ENCODE peak calls at places on chromosomes 1 and 21, in six cellular contexts. F, C, K, N, D and X are unnamed samples.
A peak's percentile ranks its signal among the peaks of the same experiment; 100 is the strongest.

GRCh38 chr21:37155216-37155615 is 82.2 kb downstream of the TTC3 start:
- DNase-seq in D (peak; percentile 20), N (no peak), C (no peak), F (no peak), K (no peak), X (no peak)

GRCh38 chr1:147214842-147215539 is 10.1 kb downstream of the FMO5 start:
- DNase-seq in C (no peak), K (no peak), F (no peak), D (no peak), N (no peak), X (no peak)

GRCh38 chr1:227885648-227886502 is 61.9 kb downstream of the WNT9A start:
- DNase-seq in N (peak; percentile 45), F (peak; percentile 88), C (peak; percentile 33), D (peak; percentile 29), K (peak; percentile 84), X (peak; percentile 99)

GRCh38 chr1:244730153-244730933 is 77.4 kb downstream of the DESI2 start:
- DNase-seq in K (peak; percentile 63), N (peak; percentile 45), D (peak; percentile 49), F (no peak), C (peak; percentile 35), X (peak; percentile 20)

GRCh38 chr21:29534448-29534847 is 235.7 kb downstream of the BACH1 start:
- DNase-seq in D (no peak), F (no peak), K (no peak), N (no peak), C (no peak), X (no peak)

GRCh38 chr21:8990326-8991087 is 1530.9 kb upstream of the TPTE start:
- DNase-seq in N (no peak), K (no peak), F (no peak), C (no peak), D (no peak), X (no peak)

GRCh38 chr21:34897828-34898227 is 151.3 kb downstream of the RUNX1 start:
- DNase-seq in N (no peak), F (no peak), C (no peak), D (no peak), K (no peak), X (no peak)

GRCh38 chr1:228318823-228319241 is 87.8 kb downstream of the TRIM11 start:
- DNase-seq in D (no peak), N (no peak), C (no peak), F (no peak), K (peak; percentile 55), X (no peak)

GRCh38 chr1:69737527-69738176 is 169.9 kb downstream of the LRRC7 start:
- DNase-seq in K (no peak), F (no peak), D (peak; percentile 67), N (peak; percentile 34), C (peak; percentile 64), X (peak; percentile 17)

GRCh38 chr1:229643996-229644748 is 18.1 kb downstream of the URB2 start:
- DNase-seq in N (no peak), F (no peak), C (no peak), K (no peak), D (no peak), X (no peak)

GRCh38 chr1:28417441-28418277 is 48.1 kb downstream of the PHACTR4 start:
- DNase-seq in K (no peak), N (no peak), F (no peak), D (peak; percentile 65), C (peak; percentile 74), X (peak; percentile 81)

GRCh38 chr1:100868364-100868995 is 26.2 kb downstream of the EXTL2 start:
- DNase-seq in K (no peak), D (peak; percentile 70), C (peak; percentile 28), N (no peak), F (no peak), X (peak; percentile 25)
- TF ChIP-seq CTCF in K (peak; percentile 65), D (peak; percentile 81), C (peak; percentile 73), N (peak; percentile 71), F (no peak), X (peak; percentile 77)

GRCh38 chr1:25135903-25136302 is 96.4 kb downstream of the SYF2 start:
- DNase-seq in N (no peak), D (no peak), K (no peak), F (peak; percentile 74), C (no peak), X (no peak)

GRCh38 chr1:25137106-25137505 is 95.2 kb downstream of the SYF2 start:
- DNase-seq in F (no peak), D (no peak), N (no peak), C (no peak), K (no peak), X (no peak)

GRCh38 chr1:25134801-25135585 is 97.3 kb downstream of the SYF2 start:
- DNase-seq in F (peak; percentile 67), N (no peak), D (no peak), K (no peak), C (no peak), X (no peak)

GRCh38 chr1:25137521-25138395 is 94.5 kb downstream of the SYF2 start:
- DNase-seq in K (no peak), D (no peak), C (no peak), F (no peak), N (no peak), X (no peak)

GRCh38 chr1:25140073-25140797 is 92.1 kb downstream of the SYF2 start:
- DNase-seq in K (no peak), D (no peak), F (no peak), N (peak; percentile 27), C (no peak), X (no peak)
- H3K27ac ChIP-seq in K (no peak overlapping the region), D (no peak overlapping the region), F (no peak overlapping the region), N (no peak overlapping the region), C (no peak overlapping the region), X (no peak overlapping the region)

GRCh38 chr1:56434659-56435202 is 144.6 kb downstream of the PLPP3 start:
- DNase-seq in D (no peak), C (no peak), K (no peak), F (no peak), N (no peak), X (no peak)
- TF ChIP-seq CTCF in D (no peak), C (no peak), K (no peak), F (no peak), N (no peak), X (no peak)

GRCh38 chr1:116988248-116988647 is 13.3 kb upstream of the CD101 start:
- DNase-seq in F (no peak), K (no peak), D (no peak), N (no peak), C (no peak), X (peak; percentile 15)

GRCh38 chr1:116984406-116985160 is 17.0 kb upstream of the CD101 start:
- DNase-seq in D (no peak), F (no peak), K (no peak), N (no peak), C (no peak), X (no peak)

GRCh38 chr1:116986531-116987255 is 14.9 kb upstream of the CD101 start:
- DNase-seq in F (no peak), N (no peak), K (no peak), D (no peak), C (no peak), X (no peak)

GRCh38 chr1:116988908-116989307 is 12.7 kb upstream of the CD101 start:
- DNase-seq in C (no peak), K (no peak), D (no peak), F (no peak), N (no peak), X (peak; percentile 11)

GRCh38 chr1:116987256-116987555 is 14.4 kb upstream of the CD101 start:
- DNase-seq in N (no peak), C (no peak), K (no peak), F (no peak), D (no peak), X (no peak)
- H3K27ac ChIP-seq in N (no peak overlapping the region), C (no peak overlapping the region), K (no peak overlapping the region), F (no peak overlapping the region), D (no peak overlapping the region), X (no peak overlapping the region)

GRCh38 chr21:23740463-23740862 is 1866.8 kb downstream of the MRPL39 start:
- DNase-seq in C (no peak), D (no peak), K (no peak), F (no peak), N (no peak), X (no peak)
- TF ChIP-seq CTCF in C (no peak), D (no peak), K (no peak), F (no peak), N (no peak), X (no peak)